ENCODE peak calls at places on chromosomes 6 and 20, in four cellular contexts. E, J, L and P are unnamed samples.
A peak's percentile ranks its signal among the peaks of the same experiment; 100 is the strongest.

GRCh38 chr6:53913286-53913685 is 118.5 kb downstream of the LRRC1 start:
- DNase-seq in E (no peak), J (no peak), L (no peak), P (no peak)

GRCh38 chr6:14965340-14966102 is 280.3 kb upstream of the JARID2 start:
- DNase-seq in E (no peak), J (no peak), L (no peak), P (no peak)

GRCh38 chr6:146177785-146178184 is 148.9 kb downstream of the GRM1 start:
- DNase-seq in E (no peak), J (no peak), L (no peak), P (no peak)

GRCh38 chr6:28657367-28657755 is 131.7 kb downstream of the GPX5 start:
- DNase-seq in E (no peak), J (no peak), L (no peak), P (no peak)

GRCh38 chr6:149566372-149567193 is at the start of gene GINM1:
- DNase-seq in E (peak; percentile 77), J (peak; percentile 43), L (peak; percentile 44), P (peak; percentile 51)

GRCh38 chr6:168102093-168102985 is 23.3 kb upstream of the FRMD1 start:
- DNase-seq in E (no peak), J (no peak), L (no peak), P (no peak)

GRCh38 chr6:39416728-39417127 is 94.2 kb upstream of the KCNK16 start:
- DNase-seq in E (no peak), J (peak; percentile 6), L (no peak), P (no peak)

GRCh38 chr6:79864001-79864400 is 83.4 kb downstream of the ELOVL4 start:
- DNase-seq in E (no peak), J (no peak), L (no peak), P (no peak)

GRCh38 chr6:125574604-125575003 is 174.8 kb upstream of the HEY2 start:
- DNase-seq in E (no peak), J (no peak), L (no peak), P (no peak)

GRCh38 chr20:64222851-64223525 is 32.6 kb upstream of the PCMTD2 start:
- DNase-seq in E (no peak), J (no peak), L (no peak), P (no peak)

GRCh38 chr6:159213401-159213800 is 44.2 kb downstream of the FNDC1 start:
- DNase-seq in E (no peak), J (no peak), L (no peak), P (no peak)

GRCh38 chr6:130366011-130366963 is at the start of gene TMEM200A:
- DNase-seq in E (peak; percentile 66), J (peak; percentile 6), L (no peak), P (no peak)

GRCh38 chr6:85058806-85059205 is 294.4 kb upstream of the TBX18 start:
- DNase-seq in E (no peak), J (no peak), L (no peak), P (no peak)

GRCh38 chr20:2706688-2707352 is 14.2 kb downstream of the EBF4 start:
- DNase-seq in E (no peak), J (no peak), L (no peak), P (no peak)

GRCh38 chr6:1519597-1519996 is 90.1 kb upstream of the FOXC1 start:
- DNase-seq in E (no peak), J (no peak), L (no peak), P (no peak)

GRCh38 chr6:108250240-108250866 is 10.5 kb downstream of the SNX3 start:
- DNase-seq in E (peak; percentile 25), J (no peak), L (no peak), P (peak; percentile 44)

GRCh38 chr6:40106840-40107239 is 172.6 kb upstream of the MOCS1 start:
- DNase-seq in E (no peak), J (no peak), L (no peak), P (no peak)

GRCh38 chr6:56851541-56852248 is 103.2 kb upstream of the BEND6 start:
- DNase-seq in E (peak; percentile 19), J (peak; percentile 46), L (peak; percentile 72), P (no peak)

DNA sequence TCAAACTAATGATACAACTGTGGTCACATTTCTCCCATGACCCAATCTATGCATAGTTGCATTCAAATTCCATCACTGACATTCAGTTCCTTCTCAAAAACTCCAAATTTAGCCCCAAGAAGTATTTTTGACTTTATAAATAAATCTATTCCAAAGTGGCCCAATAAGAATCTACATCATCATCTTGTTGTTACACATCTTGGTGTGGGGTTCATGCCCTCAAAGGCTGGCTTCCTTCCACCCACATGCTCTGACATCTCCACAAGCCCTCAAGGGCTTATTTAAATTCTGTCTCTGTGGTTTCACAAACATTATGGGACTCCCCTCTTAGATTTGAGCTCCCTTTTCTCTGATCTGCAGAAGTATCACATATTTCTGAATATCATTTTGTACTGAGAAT is 585.3 kb upstream of the BTBD3 start:
- DNase-seq in E (no peak), J (no peak), L (no peak), P (no peak)
- TF ChIP-seq JUN in E (no peak), J (no peak), L (no peak), P (no peak)

GRCh38 chr20:51036827-51037229 is 13.9 kb upstream of the KCNG1 start:
- DNase-seq in E (no peak), J (no peak), L (no peak), P (no peak)
- TF ChIP-seq ESRRA in E (no peak), J (no peak), L (no peak), P (peak; percentile 89)

GRCh38 chr6:102387351-102388033 is 994.0 kb downstream of the GRIK2 start:
- DNase-seq in E (no peak), J (no peak), L (no peak), P (no peak)
- TF ChIP-seq JUN in E (no peak), J (no peak), L (no peak), P (no peak)

DNA sequence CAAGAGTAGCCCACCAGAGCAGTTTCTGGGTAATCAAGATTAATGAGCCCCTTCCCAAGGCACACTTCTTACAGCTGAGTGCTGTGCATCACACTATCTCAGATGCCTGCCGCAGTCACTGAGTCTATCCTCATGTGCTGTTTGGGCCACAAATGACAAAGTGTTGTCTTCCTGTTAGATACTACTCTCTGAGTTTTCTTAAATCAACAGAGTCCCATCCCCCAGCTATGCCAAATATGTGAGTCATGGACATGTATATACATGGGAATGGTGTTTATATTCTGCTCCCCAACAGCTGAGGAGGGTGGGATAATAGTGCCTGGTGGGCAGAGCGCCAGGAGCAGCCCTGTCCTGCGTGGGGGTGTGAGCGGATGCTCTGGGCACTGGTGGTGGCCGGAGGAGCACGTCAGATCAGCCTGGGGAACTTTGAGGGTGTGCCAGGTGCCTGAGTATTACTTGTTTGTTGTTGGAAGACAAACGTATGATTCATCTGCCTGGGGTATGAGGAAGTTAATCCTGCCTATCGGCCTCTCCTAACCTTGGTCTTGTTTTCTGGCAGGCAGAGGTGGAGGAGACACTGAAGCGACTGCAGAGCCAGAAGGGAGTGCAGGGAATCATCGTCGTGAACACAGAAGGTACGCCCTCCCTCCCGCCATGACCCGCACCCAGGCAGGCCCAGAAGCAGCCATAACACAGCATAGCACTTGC is 9.6 kb downstream of the DYNLRB1 start:
- DNase-seq in E (no peak), J (peak; percentile 97), L (peak; percentile 98), P (no peak)
- TF ChIP-seq ESRRA in E (no peak), J (no peak), L (peak; percentile 43), P (no peak)

GRCh38 chr6:165704001-165704748 is 41.1 kb upstream of the PDE10A start:
- DNase-seq in E (no peak), J (no peak), L (no peak), P (no peak)
- TF ChIP-seq JUN in E (no peak), J (no peak), L (no peak), P (no peak)

GRCh38 chr6:36947570-36948351 is 6.8 kb upstream of the PI16 start:
- DNase-seq in E (peak; percentile 4), J (no peak), L (no peak), P (no peak)
- TF ChIP-seq ESRRA in E (no peak), J (no peak), L (no peak), P (no peak)

GRCh38 chr20:53611449-53611894 is 17.8 kb upstream of the ZNF217 start:
- DNase-seq in E (no peak), J (peak; percentile 65), L (no peak), P (peak; percentile 66)
- TF ChIP-seq JUN in E (no peak), J (peak; percentile 51), L (no peak), P (no peak)

DNA sequence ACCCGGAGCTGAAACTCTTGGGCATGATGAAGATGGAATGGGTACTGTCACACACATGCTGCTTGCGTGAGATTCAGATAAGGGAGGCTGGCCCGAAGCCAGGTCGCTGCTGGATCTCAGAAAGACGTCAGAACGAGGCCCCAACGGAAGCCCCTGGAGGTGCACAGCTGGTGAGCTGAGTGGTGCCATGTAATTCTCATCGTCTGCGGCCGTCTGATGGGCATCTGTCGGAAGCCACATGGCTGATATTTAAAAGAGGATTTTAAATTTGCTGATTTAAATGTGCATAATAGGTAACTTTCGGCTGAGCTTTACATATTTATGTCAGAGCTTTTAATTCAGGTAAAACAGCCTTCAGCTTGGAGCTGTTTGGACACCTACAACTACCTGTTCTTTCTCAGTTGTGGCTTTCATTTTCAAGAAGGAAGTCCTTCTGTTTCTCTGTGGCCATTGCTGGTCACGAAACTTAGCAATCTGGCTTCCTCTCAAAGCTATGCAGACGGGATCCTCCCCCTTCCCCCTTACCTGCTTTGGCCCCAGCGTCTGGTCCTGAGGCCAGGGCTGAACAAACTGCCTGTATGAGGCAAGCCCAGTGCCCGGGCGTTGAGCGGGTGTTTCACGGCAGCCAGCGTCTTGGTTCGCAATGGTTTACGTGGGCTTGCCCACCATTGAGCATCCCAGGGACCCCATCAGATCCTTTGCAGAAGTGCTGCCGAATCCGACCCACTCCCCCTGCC is 9.2 kb downstream of the SLCO4A1 start:
- DNase-seq in E (no peak), J (no peak), L (no peak), P (peak; percentile 64)
- TF ChIP-seq ESRRA in E (no peak), J (no peak), L (no peak), P (no peak)

GRCh38 chr6:3195695-3196497 is 31.6 kb downstream of the TUBB2B start:
- DNase-seq in E (peak; percentile 60), J (peak; percentile 31), L (peak; percentile 90), P (peak; percentile 39)
- TF ChIP-seq JUN in E (no peak), J (no peak), L (no peak), P (no peak)

DNA sequence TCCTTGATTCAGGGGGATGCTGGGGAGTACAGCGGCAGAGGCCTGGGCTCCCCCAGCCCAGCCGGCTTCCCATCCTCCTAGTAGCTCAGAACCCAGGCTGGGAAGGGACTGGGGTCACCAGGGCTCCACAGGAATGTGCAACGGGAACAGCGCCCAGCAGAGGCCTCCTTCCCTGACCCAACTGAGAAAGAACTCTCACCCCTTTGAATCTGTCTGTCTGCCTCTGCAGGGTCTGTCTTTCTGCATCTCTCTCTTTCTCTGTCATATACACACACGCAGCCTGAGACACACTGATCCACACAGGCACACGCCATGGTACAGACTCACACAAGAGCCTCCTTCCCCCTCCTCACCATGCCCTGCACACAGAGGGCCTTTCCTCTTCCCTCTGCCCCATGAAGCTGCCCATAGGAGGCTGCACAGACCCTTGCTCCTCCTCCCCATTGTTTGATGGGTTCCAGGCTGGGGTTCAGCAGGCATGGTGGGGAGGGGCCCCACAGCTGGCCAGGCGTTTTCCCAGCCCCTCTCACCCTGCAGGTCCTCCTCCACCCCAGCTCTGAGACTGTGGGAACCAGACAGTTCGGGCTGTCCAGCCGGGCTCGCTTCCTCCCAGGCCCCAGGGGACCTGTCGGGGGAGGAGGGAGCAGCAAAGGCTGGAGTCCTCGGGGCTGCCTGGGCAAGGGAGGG is 2.8 kb downstream of the FOXS1 start:
- DNase-seq in E (no peak), J (no peak), L (no peak), P (no peak)
- TF ChIP-seq ESRRA in E (no peak), J (no peak), L (no peak), P (no peak)